ENCODE peak calls at places on chromosomes 12 and 14, in four cellular contexts. One of them, this sample, is unnamed.

GRCh38 chr14:100819829-100820475 is 6.0 kb upstream of the MEG3 start:
- DNase-seq in uterus: no peak
- DNase-seq in psoas muscle: peak
- DNase-seq in transverse colon: no peak
- DNase-seq in this sample: no peak

GRCh38 chr12:117124421-117125274 is 25.4 kb upstream of the TESC start:
- DNase-seq in uterus: no peak
- DNase-seq in psoas muscle: no peak
- DNase-seq in transverse colon: no peak
- DNase-seq in this sample: no peak

GRCh38 chr12:130838284-130838950 is 633 bp downstream of the STX2 start:
- DNase-seq in uterus: peak
- DNase-seq in psoas muscle: peak
- DNase-seq in transverse colon: peak
- DNase-seq in this sample: no peak

GRCh38 chr12:75969768-75970167 is 61.8 kb downstream of the PHLDA1 start:
- DNase-seq in uterus: peak
- DNase-seq in psoas muscle: no peak
- DNase-seq in transverse colon: no peak
- DNase-seq in this sample: peak

GRCh38 chr14:64673748-64674147 is 30.5 kb upstream of the PLEKHG3 start:
- DNase-seq in uterus: no peak
- DNase-seq in psoas muscle: no peak
- DNase-seq in transverse colon: no peak
- DNase-seq in this sample: no peak

GRCh38 chr12:1546931-1547640 is 47.3 kb downstream of the FBXL14 start:
- DNase-seq in uterus: no peak
- DNase-seq in psoas muscle: no peak
- DNase-seq in transverse colon: no peak
- DNase-seq in this sample: no peak

GRCh38 chr12:66062280-66062605 is 68.3 kb downstream of the LLPH start:
- DNase-seq in uterus: no peak
- DNase-seq in psoas muscle: no peak
- DNase-seq in transverse colon: no peak
- DNase-seq in this sample: no peak

GRCh38 chr12:98758331-98758730 is 113.2 kb downstream of the APAF1 start:
- DNase-seq in uterus: peak
- DNase-seq in psoas muscle: no peak
- DNase-seq in transverse colon: no peak
- DNase-seq in this sample: no peak

GRCh38 chr12:5904441-5904840 is 40.6 kb downstream of the ANO2 start:
- DNase-seq in uterus: no peak
- DNase-seq in psoas muscle: no peak
- DNase-seq in transverse colon: no peak
- DNase-seq in this sample: no peak

GRCh38 chr12:51683763-51684357 is 92.8 kb downstream of the SCN8A start:
- DNase-seq in uterus: no peak
- DNase-seq in psoas muscle: no peak
- DNase-seq in transverse colon: peak
- DNase-seq in this sample: no peak

GRCh38 chr12:116076399-116076798 is 201.1 kb downstream of the MED13L start:
- DNase-seq in uterus: no peak
- DNase-seq in psoas muscle: no peak
- DNase-seq in transverse colon: no peak
- DNase-seq in this sample: no peak

GRCh38 chr12:67692135-67692534 is 43.6 kb downstream of the DYRK2 start:
- DNase-seq in uterus: no peak
- DNase-seq in psoas muscle: no peak
- DNase-seq in transverse colon: no peak
- DNase-seq in this sample: no peak

GRCh38 chr14:104894331-104895206 is 29.5 kb downstream of the CEP170B start:
- DNase-seq in uterus: peak
- DNase-seq in psoas muscle: peak
- DNase-seq in transverse colon: no peak
- DNase-seq in this sample: peak

GRCh38 chr14:34303811-34304210 is 158.2 kb downstream of the SPTSSA start:
- DNase-seq in uterus: no peak
- DNase-seq in psoas muscle: no peak
- DNase-seq in transverse colon: no peak
- DNase-seq in this sample: no peak

GRCh38 chr12:113464852-113465719 is 6.6 kb downstream of the LHX5 start:
- DNase-seq in uterus: no peak
- DNase-seq in psoas muscle: no peak
- DNase-seq in transverse colon: no peak
- DNase-seq in this sample: no peak

GRCh38 chr14:64095620-64096019 is 198.6 kb downstream of the ESR2 start:
- DNase-seq in uterus: no peak
- DNase-seq in psoas muscle: no peak
- DNase-seq in transverse colon: no peak
- DNase-seq in this sample: no peak

GRCh38 chr12:6822461-6823135 is 977 bp downstream of the GPR162 start:
- DNase-seq in uterus: no peak
- DNase-seq in psoas muscle: no peak
- DNase-seq in transverse colon: no peak
- DNase-seq in this sample: no peak

GRCh38 chr12:85621041-85621440 is 215.2 kb downstream of the RASSF9 start:
- DNase-seq in uterus: no peak
- DNase-seq in psoas muscle: no peak
- DNase-seq in transverse colon: no peak
- DNase-seq in this sample: no peak

GRCh38 chr12:124548854-124549378 is 18.5 kb downstream of the NCOR2 start:
- DNase-seq in uterus: peak
- DNase-seq in psoas muscle: peak
- DNase-seq in transverse colon: peak
- DNase-seq in this sample: peak

GRCh38 chr14:53432378-53432802 is 279.3 kb upstream of the DDHD1 start:
- DNase-seq in uterus: no peak
- DNase-seq in psoas muscle: no peak
- DNase-seq in transverse colon: no peak
- DNase-seq in this sample: no peak

GRCh38 chr14:30142216-30142615 is 214.6 kb upstream of the PRKD1 start:
- DNase-seq in uterus: no peak
- DNase-seq in psoas muscle: no peak
- DNase-seq in transverse colon: no peak
- DNase-seq in this sample: no peak

GRCh38 chr14:32950584-32950983 is 11.9 kb downstream of the NPAS3 start:
- DNase-seq in uterus: no peak
- DNase-seq in psoas muscle: no peak
- DNase-seq in transverse colon: no peak
- DNase-seq in this sample: no peak

GRCh38 chr12:110743571-110744093 is 941 bp upstream of the PPP1CC start:
- DNase-seq in uterus: peak
- DNase-seq in psoas muscle: peak
- DNase-seq in transverse colon: peak
- DNase-seq in this sample: peak

GRCh38 chr12:45729233-45730115 is at the start of gene ARID2:
- DNase-seq in uterus: peak
- DNase-seq in psoas muscle: peak
- DNase-seq in transverse colon: peak
- DNase-seq in this sample: peak

GRCh38 chr14:89184952-89185351 is 232.1 kb downstream of the FOXN3 start:
- DNase-seq in uterus: no peak
- DNase-seq in psoas muscle: peak
- DNase-seq in transverse colon: no peak
- DNase-seq in this sample: no peak

GRCh38 chr14:89188492-89188891 is 228.5 kb downstream of the FOXN3 start:
- DNase-seq in uterus: no peak
- DNase-seq in psoas muscle: no peak
- DNase-seq in transverse colon: no peak
- DNase-seq in this sample: no peak

GRCh38 chr14:89185919-89186849 is 230.8 kb downstream of the FOXN3 start:
- DNase-seq in uterus: peak
- DNase-seq in psoas muscle: peak
- DNase-seq in transverse colon: no peak
- DNase-seq in this sample: no peak

GRCh38 chr14:89187501-89187900 is 229.5 kb downstream of the FOXN3 start:
- DNase-seq in uterus: no peak
- DNase-seq in psoas muscle: no peak
- DNase-seq in transverse colon: no peak
- DNase-seq in this sample: no peak

GRCh38 chr14:89186850-89187376 is 230.1 kb downstream of the FOXN3 start:
- DNase-seq in uterus: no peak
- DNase-seq in psoas muscle: peak
- DNase-seq in transverse colon: no peak
- DNase-seq in this sample: no peak
- H3K27ac ChIP-seq in uterus: peak
- H3K27ac ChIP-seq in psoas muscle: peak
- H3K27ac ChIP-seq in transverse colon: no peak
- H3K27ac ChIP-seq in this sample: no peak

DNA sequence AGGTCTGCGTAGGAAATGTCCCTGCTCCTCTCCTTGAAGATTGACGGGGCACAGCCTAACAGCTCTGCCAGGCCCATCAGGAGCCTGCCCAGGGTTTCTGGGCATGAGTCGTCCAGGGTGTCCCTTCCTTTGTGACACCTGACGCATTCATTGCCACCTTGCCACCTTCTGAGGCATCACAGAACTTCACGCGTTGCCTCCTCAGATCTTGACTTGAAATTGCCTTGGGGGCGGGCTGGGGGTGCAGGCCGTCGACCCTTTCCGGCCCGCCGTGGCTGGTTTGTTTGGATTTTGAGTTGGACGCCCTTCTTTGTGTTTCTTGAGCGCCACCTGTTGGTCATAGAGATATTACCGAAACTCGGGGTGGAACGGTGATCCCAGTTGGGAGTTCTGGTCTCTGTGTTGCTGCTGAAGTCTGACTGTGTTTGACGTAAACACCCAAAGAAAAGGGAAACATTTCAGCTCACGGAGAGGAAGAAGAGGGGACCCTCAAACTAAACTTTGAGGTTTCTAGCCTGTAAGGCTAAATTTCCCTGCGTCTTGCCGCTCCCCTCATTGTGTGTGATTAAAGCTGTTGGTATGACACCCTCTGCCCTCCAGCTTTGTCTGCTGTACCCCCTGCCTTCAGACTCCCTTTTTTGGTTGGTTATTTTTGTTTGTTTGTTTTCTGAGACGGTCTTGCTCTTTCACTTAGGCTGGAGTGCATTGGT is 44.6 kb downstream of the MLXIP start:
- DNase-seq in uterus: peak
- DNase-seq in psoas muscle: peak
- DNase-seq in transverse colon: peak
- DNase-seq in this sample: no peak
- H3K27ac ChIP-seq in uterus: peak
- H3K27ac ChIP-seq in psoas muscle: peak
- H3K27ac ChIP-seq in transverse colon: peak
- H3K27ac ChIP-seq in this sample: no peak

GRCh38 chr12:92621833-92622232 is 81.0 kb upstream of the PLEKHG7 start:
- DNase-seq in uterus: no peak
- DNase-seq in psoas muscle: no peak
- DNase-seq in transverse colon: no peak
- DNase-seq in this sample: no peak

GRCh38 chr12:92625639-92626310 is 77.0 kb upstream of the PLEKHG7 start:
- DNase-seq in uterus: no peak
- DNase-seq in psoas muscle: no peak
- DNase-seq in transverse colon: no peak
- DNase-seq in this sample: no peak

GRCh38 chr12:92623386-92623785 is 79.4 kb upstream of the PLEKHG7 start:
- DNase-seq in uterus: no peak
- DNase-seq in psoas muscle: no peak
- DNase-seq in transverse colon: no peak
- DNase-seq in this sample: no peak

GRCh38 chr12:92621312-92621711 is 81.5 kb upstream of the PLEKHG7 start:
- DNase-seq in uterus: no peak
- DNase-seq in psoas muscle: no peak
- DNase-seq in transverse colon: no peak
- DNase-seq in this sample: no peak

DNA sequence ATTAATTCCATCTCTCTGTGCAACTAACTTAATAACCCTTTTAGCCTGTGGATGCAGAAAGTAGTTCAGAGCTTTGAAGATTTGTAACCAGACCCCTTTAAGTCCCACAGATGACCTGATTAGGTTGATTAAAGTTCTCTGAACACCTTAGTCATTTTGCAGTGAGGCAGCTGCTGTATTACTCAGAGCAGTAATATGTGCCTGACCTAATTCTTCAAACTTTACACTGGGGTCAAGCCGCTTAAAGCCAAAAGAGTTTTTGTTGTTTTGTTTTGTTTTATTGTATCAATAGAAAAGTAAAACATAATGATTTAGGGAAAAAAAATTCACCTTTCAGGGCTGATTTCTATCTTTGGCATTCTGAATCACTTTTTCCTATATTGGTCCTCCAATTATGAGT is 78.6 kb upstream of the PLEKHG7 start:
- DNase-seq in uterus: no peak
- DNase-seq in psoas muscle: no peak
- DNase-seq in transverse colon: no peak
- DNase-seq in this sample: no peak
- H3K27ac ChIP-seq in uterus: no peak
- H3K27ac ChIP-seq in psoas muscle: no peak
- H3K27ac ChIP-seq in transverse colon: no peak
- H3K27ac ChIP-seq in this sample: no peak

GRCh38 chr14:93957333-93957710 is 19.0 kb downstream of the ASB2 start:
- DNase-seq in uterus: no peak
- DNase-seq in psoas muscle: peak
- DNase-seq in transverse colon: no peak
- DNase-seq in this sample: no peak

GRCh38 chr14:93959239-93960107 is 16.9 kb downstream of the ASB2 start:
- DNase-seq in uterus: peak
- DNase-seq in psoas muscle: peak
- DNase-seq in transverse colon: peak
- DNase-seq in this sample: no peak

GRCh38 chr14:93958567-93959238 is 17.7 kb downstream of the ASB2 start:
- DNase-seq in uterus: no peak
- DNase-seq in psoas muscle: peak
- DNase-seq in transverse colon: no peak
- DNase-seq in this sample: no peak

GRCh38 chr14:93956514-93957332 is 19.6 kb downstream of the ASB2 start:
- DNase-seq in uterus: no peak
- DNase-seq in psoas muscle: peak
- DNase-seq in transverse colon: peak
- DNase-seq in this sample: no peak

DNA sequence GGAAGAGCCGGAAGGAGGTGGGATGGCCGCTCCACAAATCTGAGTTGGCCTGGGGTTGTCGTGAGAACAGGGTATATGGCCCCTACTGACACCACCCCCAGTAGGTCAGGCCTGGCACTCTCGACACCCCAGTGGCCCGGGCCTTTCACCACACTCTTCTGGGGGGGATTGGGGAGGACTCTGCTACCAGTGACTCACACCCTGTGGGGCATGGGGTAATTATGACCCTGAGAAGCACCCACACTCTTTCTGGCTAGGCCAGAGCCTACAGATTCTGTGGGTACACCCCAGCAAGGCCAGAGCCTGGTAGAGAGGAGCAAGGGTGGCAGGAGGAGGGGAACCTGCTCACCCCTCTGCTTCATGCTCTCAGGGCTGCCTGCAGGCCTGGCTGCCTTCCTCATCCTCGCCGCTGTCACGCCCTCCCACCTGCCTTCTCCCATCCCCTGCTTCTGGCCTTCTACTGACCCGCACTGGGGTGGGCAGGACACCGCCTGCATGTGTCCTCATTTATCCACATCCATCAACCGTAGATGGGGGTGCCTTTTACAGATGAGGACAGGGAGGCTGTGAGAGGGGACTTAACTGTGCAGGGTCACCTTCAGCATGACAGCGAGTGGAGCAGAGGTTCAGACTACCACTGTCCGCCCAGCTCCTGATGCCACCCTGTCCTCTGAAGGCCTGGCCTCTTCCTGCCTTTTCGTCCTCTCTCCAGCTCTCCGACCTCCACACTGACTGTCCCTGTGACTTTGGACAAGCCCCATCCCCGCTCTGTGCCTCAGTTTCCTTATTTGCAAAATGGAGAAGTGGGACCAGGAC is 18.4 kb downstream of the ASB2 start:
- DNase-seq in uterus: no peak
- DNase-seq in psoas muscle: peak
- DNase-seq in transverse colon: no peak
- DNase-seq in this sample: no peak
- H3K27ac ChIP-seq in uterus: peak
- H3K27ac ChIP-seq in psoas muscle: peak
- H3K27ac ChIP-seq in transverse colon: peak
- H3K27ac ChIP-seq in this sample: no peak

This sample was measured in upper lobe of left lung.